ENCODE peak calls at places on chromosome 10, in eight cellular contexts. J is PC-3; H is aorta; L is IMR-90; F is cardiac muscle cell; P is transverse colon; R is iPS DF 6.9; V is CD8-positive, alpha-beta T cell. C is an unnamed sample.

GRCh38 chr10:58698777-58699356 is 186.2 kb downstream of the BICC1 start:
- DNase-seq in V (no peak), R (no peak), H (no peak), J (no peak), P (no peak), F (no peak), L (no peak), C (no peak)

GRCh38 chr10:112525215-112525614 is 78.2 kb downstream of the VTI1A start:
- DNase-seq in R (no peak), P (no peak), L (no peak), V (no peak), F (no peak), H (no peak), J (peak; percentile 13), C (no peak)

GRCh38 chr10:49324711-49325110 is 25.7 kb downstream of the C10orf71 start:
- DNase-seq in P (no peak), L (no peak), V (no peak), R (peak; percentile 7), H (no peak), J (peak; percentile 57), F (no peak), C (no peak)

GRCh38 chr10:73810735-73811465 is 498 bp downstream of the NDST2 start:
- DNase-seq in P (peak; percentile 48), H (peak; percentile 85), J (peak; percentile 68), V (peak; percentile 66), R (no peak), L (no peak), F (peak; percentile 28), C (peak; percentile 52)

GRCh38 chr10:926075-926698 is 5.3 kb downstream of the LARP4B start:
- DNase-seq in L (no peak), H (no peak), V (no peak), J (no peak), F (no peak), P (peak; percentile 56), R (no peak), C (no peak)

GRCh38 chr10:117094856-117095255 is 43.2 kb downstream of the VAX1 start:
- DNase-seq in F (no peak), P (no peak), V (no peak), L (no peak), R (peak; percentile 29), J (no peak), H (no peak), C (no peak)

GRCh38 chr10:112214335-112214941 is 30.9 kb upstream of the GPAM start:
- DNase-seq in V (no peak), L (no peak), P (no peak), R (no peak), J (no peak), H (no peak), F (no peak), C (no peak)

GRCh38 chr10:18142151-18142550 is 1.9 kb downstream of the CACNB2 start:
- DNase-seq in L (no peak), P (no peak), J (no peak), R (no peak), F (no peak), V (no peak), H (no peak), C (no peak)

GRCh38 chr10:124491105-124491504 is 29.5 kb downstream of the LHPP start:
- DNase-seq in H (peak; percentile 62), L (no peak), R (no peak), J (no peak), V (no peak), P (no peak), F (no peak), C (no peak)

DNA sequence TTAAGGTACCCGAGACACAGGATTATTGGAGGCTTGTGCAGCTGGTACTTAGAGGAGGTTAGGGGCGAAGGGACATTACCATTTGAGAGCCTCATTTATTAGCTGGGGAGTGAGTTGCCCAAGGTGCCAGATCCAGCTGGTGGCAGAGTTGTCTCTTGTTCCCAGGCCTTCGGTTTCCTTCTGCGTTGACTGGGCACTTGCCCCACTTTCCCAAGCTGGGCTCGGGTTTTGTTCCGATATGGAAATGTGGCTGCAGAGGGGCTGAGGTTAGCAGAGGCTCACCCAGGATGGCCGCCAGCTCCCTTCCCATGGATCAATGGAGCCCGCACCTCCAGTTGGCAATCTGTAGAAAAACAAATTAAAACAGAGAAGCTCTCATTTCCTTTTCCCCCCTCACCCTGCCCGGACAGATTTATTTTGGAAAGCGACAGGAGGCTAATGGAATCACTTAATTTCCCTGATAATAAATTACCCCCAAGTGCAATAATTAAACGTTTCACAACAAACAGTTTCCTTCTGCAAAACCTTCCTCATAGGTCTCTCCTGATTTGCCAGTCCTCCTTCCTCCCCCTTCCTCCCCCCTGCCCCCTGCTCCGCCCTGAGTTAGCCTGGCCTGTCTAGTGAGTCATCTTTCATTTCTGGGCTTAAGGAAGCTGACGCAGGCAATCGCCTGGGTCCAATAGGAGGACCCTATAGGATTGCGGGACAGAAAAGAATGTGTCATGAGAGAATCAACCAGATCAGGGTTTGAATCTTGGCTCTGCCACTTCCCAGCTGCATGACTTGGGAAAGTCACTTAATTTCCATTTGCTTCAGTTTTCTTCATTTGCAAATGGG is 51.7 kb downstream of the ADRA2A start:
- DNase-seq in P (no peak), L (peak; percentile 12), H (no peak), J (peak; percentile 39), F (no peak), R (no peak), V (no peak), C (no peak)
- H3K4me3 ChIP-seq in P (no peak overlapping the region), L (no peak overlapping the region), H (no peak overlapping the region), J (no peak overlapping the region), F (no peak overlapping the region), R (no peak overlapping the region), V (no peak overlapping the region), C (no peak overlapping the region)

DNA sequence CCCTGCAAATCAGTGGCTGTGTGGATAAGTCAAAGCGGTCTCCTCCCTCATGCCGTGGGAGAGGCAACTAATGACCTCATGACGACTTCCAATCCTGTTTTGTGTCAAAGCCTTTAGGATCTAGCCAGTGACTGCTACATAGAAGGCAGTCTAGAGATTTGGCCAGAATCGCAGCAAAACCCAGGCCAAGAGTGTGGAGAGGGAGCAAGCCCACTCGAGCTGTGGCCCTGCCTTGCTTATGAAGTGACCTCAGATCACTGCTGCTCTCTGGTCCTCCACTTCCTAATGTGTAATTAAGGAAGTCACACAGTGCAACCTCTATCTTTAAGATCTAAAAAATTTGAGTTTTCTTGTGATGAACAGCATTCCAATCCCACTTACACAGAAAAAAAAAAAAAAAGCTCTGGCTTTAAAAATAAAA is 296.7 kb upstream of the KLF6 start:
- DNase-seq in V (no peak), H (no peak), J (no peak), P (no peak), L (no peak), R (no peak), F (no peak), C (no peak)
- H3K4me1 ChIP-seq in V (peaks cover 14% of the 10 kb centered on the region), H (peaks cover 4% of the 10 kb centered on the region), J (no peaks in the 10 kb centered on the region), P (peaks cover 6% of the 10 kb centered on the region), L (peaks cover 12% of the 10 kb centered on the region), R (no peaks in the 10 kb centered on the region), F (peaks cover 22% of the 10 kb centered on the region), C (peaks cover 26% of the 10 kb centered on the region)

DNA sequence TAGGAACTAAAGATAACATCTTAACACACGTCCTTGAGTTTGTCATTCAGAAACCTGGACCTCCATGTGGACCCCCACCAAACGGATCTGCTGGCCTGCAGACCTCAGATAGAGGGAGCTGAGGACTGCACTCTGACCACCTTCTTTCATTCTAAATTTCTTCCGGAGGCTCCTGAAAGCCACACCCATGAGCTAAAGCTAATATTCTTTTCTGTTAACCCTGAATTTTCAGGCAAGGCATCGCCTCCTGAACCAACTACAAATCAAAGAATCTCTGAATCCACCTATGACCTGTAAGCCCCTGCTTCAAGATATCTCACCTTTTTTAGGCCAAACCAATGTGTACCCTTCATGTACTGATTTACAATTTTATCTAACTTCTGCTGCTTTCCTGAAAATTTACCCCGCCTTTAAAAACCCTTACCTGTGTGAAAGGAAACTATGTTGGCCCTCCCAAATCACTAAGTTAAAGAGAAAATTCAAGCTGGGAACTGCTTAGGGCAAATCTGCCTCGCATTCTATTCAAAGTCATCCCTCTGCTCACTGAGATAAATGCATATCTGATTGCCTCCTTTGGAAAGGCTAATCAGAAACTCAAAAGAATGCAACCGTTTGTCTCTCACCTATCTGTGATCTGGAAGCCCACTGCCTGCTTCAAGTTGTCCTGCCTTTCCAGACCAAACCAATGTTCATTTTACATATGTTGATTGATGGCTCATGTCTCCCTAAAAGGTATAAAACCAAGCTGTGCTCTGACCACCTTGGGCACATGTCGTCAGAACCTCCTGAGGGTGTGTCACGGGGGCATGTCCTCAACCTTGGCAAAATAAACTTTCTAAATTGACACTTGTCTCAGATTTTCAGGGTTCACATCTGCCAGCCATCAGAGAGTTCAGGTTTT is 7.7 kb upstream of the MSMB start:
- DNase-seq in J (no peak), L (no peak), R (no peak), F (no peak), V (no peak), P (no peak), H (no peak), C (no peak)
- H3K4me3 ChIP-seq in J (no peak overlapping the region), L (no peak overlapping the region), R (no peak overlapping the region), F (no peak overlapping the region), V (no peak overlapping the region), P (no peak overlapping the region), H (no peak overlapping the region), C (no peak overlapping the region)

GRCh38 chr10:132457328-132458070 is 60.5 kb downstream of the PWWP2B start:
- DNase-seq in V (no peak), L (no peak), F (no peak), J (peak; percentile 27), R (no peak), P (no peak), H (peak; percentile 73), C (no peak)

GRCh38 chr10:132455441-132455971 is 58.5 kb downstream of the PWWP2B start:
- DNase-seq in P (peak; percentile 74), H (no peak), L (no peak), J (no peak), V (no peak), R (no peak), F (no peak), C (no peak)

GRCh38 chr10:132456881-132457280 is 59.9 kb downstream of the PWWP2B start:
- DNase-seq in P (no peak), L (no peak), J (no peak), R (no peak), V (no peak), F (no peak), H (peak; percentile 71), C (no peak)

GRCh38 chr10:132454296-132455198 is 57.5 kb downstream of the PWWP2B start:
- DNase-seq in F (no peak), R (no peak), H (no peak), P (no peak), V (no peak), J (no peak), L (no peak), C (no peak)

DNA sequence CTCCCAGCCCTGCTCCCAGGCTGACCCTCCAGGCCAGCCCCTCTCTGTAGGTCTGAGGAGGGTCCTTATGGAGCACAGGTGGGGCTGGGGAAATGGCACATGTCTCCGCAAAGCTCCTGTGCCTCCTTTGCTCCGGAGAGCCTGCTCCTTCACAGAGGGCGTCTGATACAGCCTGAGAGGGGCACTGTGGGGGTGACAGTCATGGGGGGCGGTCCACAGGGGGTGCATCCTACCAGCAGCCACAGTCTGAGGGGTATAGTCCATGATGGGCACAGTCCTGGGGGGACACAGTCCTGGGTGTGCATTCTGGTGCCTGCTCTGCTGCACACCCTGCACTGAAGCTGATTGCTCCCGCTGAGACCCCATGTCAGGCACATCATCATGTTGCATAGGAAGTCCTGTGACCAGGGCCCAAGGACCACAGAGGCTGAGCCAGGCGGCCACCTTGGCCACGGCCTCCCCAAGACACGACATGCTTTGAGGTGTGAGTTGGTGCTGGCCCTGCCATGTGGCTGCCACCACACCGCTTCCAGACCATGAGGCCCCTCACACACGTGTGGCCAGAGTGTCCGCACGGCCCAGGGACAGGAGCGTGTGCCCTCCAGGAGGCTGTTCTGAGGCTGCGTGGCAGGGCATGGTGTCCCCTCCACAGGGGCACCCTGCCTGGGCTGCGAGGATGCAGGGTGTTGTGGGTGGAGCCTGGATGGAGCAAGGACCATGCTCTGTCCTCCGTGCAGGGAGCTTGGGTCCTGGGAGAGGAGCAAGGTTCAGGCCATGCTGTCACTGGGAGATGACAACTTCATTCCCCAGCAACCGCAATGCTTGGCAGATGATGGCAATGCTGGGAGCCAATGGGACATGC is 59.2 kb downstream of the PWWP2B start:
- DNase-seq in J (no peak), H (peak; percentile 70), L (no peak), R (no peak), F (no peak), V (no peak), P (no peak), C (no peak)
- H3K4me1 ChIP-seq in J (peaks cover 12% of the 10 kb centered on the region), H (no peaks in the 10 kb centered on the region), L (peaks cover 2% of the 10 kb centered on the region), R (peaks cover 2% of the 10 kb centered on the region), F (peaks cover 6% of the 10 kb centered on the region), V (peaks cover 26% of the 10 kb centered on the region), P (peaks cover 86% of the 10 kb centered on the region), C (peaks cover 14% of the 10 kb centered on the region)

C was measured in effector memory CD4-positive, alpha-beta T cell.